ENCODE peak calls at places on chromosomes 1 and 21, in nine cellular contexts. M is Ammon's horn, Z is ecto neural progenitor cell, K is epithelial cell of prostate, W is body of pancreas, O is upper lobe of right lung, J is choroid plexus epithelial cell, G is NCI-H1105 treated with DMSO at 0.1 percent for 48 hours, D is neural crest cell. U is an unnamed sample.

GRCh38 chr1:22317231-22317919 is 134.3 kb upstream of the ZBTB40 start:
- DNase-seq in K (no peak), O (no peak), D (peak), W (peak), Z (peak), J (peak), G (no peak), M (no peak), U (no peak)

GRCh38 chr1:229693124-229693523 is 67.1 kb downstream of the URB2 start:
- DNase-seq in K (no peak), J (no peak), Z (no peak), D (no peak), W (no peak), M (no peak), O (no peak), G (no peak), U (no peak)

GRCh38 chr1:99754697-99755096 is 11.7 kb downstream of the FRRS1 start:
- DNase-seq in W (no peak), O (no peak), K (no peak), D (no peak), M (no peak), G (no peak), Z (no peak), J (no peak), U (no peak)

GRCh38 chr1:101344745-101345144 is 107.9 kb downstream of the S1PR1 start:
- DNase-seq in W (no peak), M (no peak), O (no peak), Z (no peak), J (no peak), G (no peak), K (no peak), D (no peak), U (no peak)

GRCh38 chr1:2930016-2930815 is 91.1 kb upstream of the ACTRT2 start:
- DNase-seq in W (no peak), O (no peak), K (no peak), Z (no peak), G (no peak), M (no peak), D (no peak), J (no peak), U (no peak)

GRCh38 chr21:46351476-46352155 is 27.7 kb downstream of the PCNT start:
- DNase-seq in M (no peak), W (no peak), D (no peak), O (no peak), J (no peak), K (no peak), Z (no peak), G (no peak), U (no peak)

GRCh38 chr1:244388961-244389360 is 62.7 kb downstream of the ADSS2 start:
- DNase-seq in G (no peak), O (no peak), J (no peak), D (no peak), W (no peak), Z (no peak), K (no peak), M (no peak), U (no peak)

GRCh38 chr1:156645666-156646065 is 3.7 kb downstream of the BCAN start:
- DNase-seq in W (no peak), K (no peak), Z (no peak), M (no peak), O (no peak), J (no peak), G (no peak), D (no peak), U (no peak)

GRCh38 chr1:74427676-74428075 is 84.7 kb downstream of the LRRC53 start:
- DNase-seq in O (no peak), W (no peak), Z (no peak), G (no peak), J (no peak), D (no peak), M (no peak), K (peak), U (no peak)

GRCh38 chr1:119805746-119806145 is 5.5 kb downstream of the REG4 start:
- DNase-seq in W (no peak), K (no peak), G (no peak), M (no peak), O (no peak), J (no peak), D (no peak), Z (no peak), U (no peak)

GRCh38 chr1:150536836-150537731 is 12.1 kb upstream of the ADAMTSL4 start:
- DNase-seq in M (no peak), G (no peak), Z (no peak), D (no peak), J (peak), W (no peak), O (no peak), K (no peak), U (no peak)

GRCh38 chr1:54886724-54887664 is at the start of gene DHCR24:
- DNase-seq in D (peak), W (peak), O (peak), G (peak), M (peak), Z (peak), K (no peak), J (peak), U (peak)

GRCh38 chr1:234879157-234880080 is 249.2 kb downstream of the TOMM20 start:
- DNase-seq in K (no peak), G (no peak), J (no peak), M (no peak), Z (no peak), O (no peak), W (no peak), D (no peak), U (no peak)

GRCh38 chr1:181099152-181100014 is 10.9 kb downstream of the IER5 start:
- DNase-seq in J (peak), G (peak), Z (no peak), D (no peak), K (peak), M (no peak), O (no peak), W (no peak), U (no peak)

U was measured in tibial nerve.